ENCODE peak calls at places on chromosomes 12 and 14, in six cellular contexts. One of them, this sample, is unnamed.

GRCh38 chr12:113241191-113242017 is 20.1 kb downstream of the TPCN1 start:
- DNase-seq in progenitor cell of endocrine pancreas: no peak
- DNase-seq in choroid plexus epithelial cell: peak; percentile 85
- DNase-seq in fibroblast of lung: peak; percentile 78
- DNase-seq in AG09309: peak; percentile 99
- DNase-seq in epithelial cell of proximal tubule: peak; percentile 99
- DNase-seq in this sample: peak; percentile 97

GRCh38 chr12:104220931-104221330 is 5.4 kb downstream of the TXNRD1 start:
- DNase-seq in progenitor cell of endocrine pancreas: no peak
- DNase-seq in choroid plexus epithelial cell: no peak
- DNase-seq in fibroblast of lung: no peak
- DNase-seq in AG09309: no peak
- DNase-seq in epithelial cell of proximal tubule: no peak
- DNase-seq in this sample: no peak

GRCh38 chr12:117148642-117149041 is 41.6 kb downstream of the FBXO21 start:
- DNase-seq in progenitor cell of endocrine pancreas: no peak
- DNase-seq in choroid plexus epithelial cell: no peak
- DNase-seq in fibroblast of lung: no peak
- DNase-seq in AG09309: no peak
- DNase-seq in epithelial cell of proximal tubule: no peak
- DNase-seq in this sample: no peak

GRCh38 chr14:66121859-66122258 is 364.3 kb upstream of the CCDC196 start:
- DNase-seq in progenitor cell of endocrine pancreas: no peak
- DNase-seq in choroid plexus epithelial cell: no peak
- DNase-seq in fibroblast of lung: no peak
- DNase-seq in AG09309: no peak
- DNase-seq in epithelial cell of proximal tubule: no peak
- DNase-seq in this sample: no peak

GRCh38 chr14:65318636-65319506 is 93.7 kb upstream of the FUT8 start:
- DNase-seq in progenitor cell of endocrine pancreas: no peak
- DNase-seq in choroid plexus epithelial cell: no peak
- DNase-seq in fibroblast of lung: no peak
- DNase-seq in AG09309: no peak
- DNase-seq in epithelial cell of proximal tubule: no peak
- DNase-seq in this sample: no peak

GRCh38 chr14:104843442-104844305 is 21.4 kb upstream of the CEP170B start:
- DNase-seq in progenitor cell of endocrine pancreas: no peak
- DNase-seq in choroid plexus epithelial cell: peak; percentile 34
- DNase-seq in fibroblast of lung: no peak
- DNase-seq in AG09309: no peak
- DNase-seq in epithelial cell of proximal tubule: no peak
- DNase-seq in this sample: no peak

GRCh38 chr14:41986726-41987125 is 380.1 kb downstream of the LRFN5 start:
- DNase-seq in progenitor cell of endocrine pancreas: no peak
- DNase-seq in choroid plexus epithelial cell: peak; percentile 10
- DNase-seq in fibroblast of lung: peak; percentile 20
- DNase-seq in AG09309: no peak
- DNase-seq in epithelial cell of proximal tubule: no peak
- DNase-seq in this sample: no peak

GRCh38 chr12:95848575-95849388 is 10.0 kb upstream of the SNRPF start:
- DNase-seq in progenitor cell of endocrine pancreas: no peak
- DNase-seq in choroid plexus epithelial cell: peak; percentile 63
- DNase-seq in fibroblast of lung: peak; percentile 51
- DNase-seq in AG09309: no peak
- DNase-seq in epithelial cell of proximal tubule: no peak
- DNase-seq in this sample: no peak

GRCh38 chr14:103623883-103624482 is 5.0 kb upstream of the KLC1 start:
- DNase-seq in progenitor cell of endocrine pancreas: no peak
- DNase-seq in choroid plexus epithelial cell: no peak
- DNase-seq in fibroblast of lung: no peak
- DNase-seq in AG09309: no peak
- DNase-seq in epithelial cell of proximal tubule: no peak
- DNase-seq in this sample: no peak

GRCh38 chr12:132170094-132170636 is 25.9 kb downstream of the NOC4L start:
- DNase-seq in progenitor cell of endocrine pancreas: no peak
- DNase-seq in choroid plexus epithelial cell: peak; percentile 17
- DNase-seq in fibroblast of lung: peak; percentile 79
- DNase-seq in AG09309: peak; percentile 62
- DNase-seq in epithelial cell of proximal tubule: no peak
- DNase-seq in this sample: peak; percentile 47

GRCh38 chr12:49476091-49476490 is 62.7 kb upstream of the KCNH3 start:
- DNase-seq in progenitor cell of endocrine pancreas: no peak
- DNase-seq in choroid plexus epithelial cell: no peak
- DNase-seq in fibroblast of lung: no peak
- DNase-seq in AG09309: no peak
- DNase-seq in epithelial cell of proximal tubule: no peak
- DNase-seq in this sample: no peak
- TF ChIP-seq CTCF in progenitor cell of endocrine pancreas: no peak
- TF ChIP-seq CTCF in choroid plexus epithelial cell: no peak
- TF ChIP-seq CTCF in fibroblast of lung: no peak
- TF ChIP-seq CTCF in AG09309: no peak
- TF ChIP-seq CTCF in epithelial cell of proximal tubule: no peak
- TF ChIP-seq CTCF in this sample: no peak

GRCh38 chr12:124557518-124558223 is 9.7 kb downstream of the NCOR2 start:
- DNase-seq in progenitor cell of endocrine pancreas: no peak
- DNase-seq in choroid plexus epithelial cell: no peak
- DNase-seq in fibroblast of lung: no peak
- DNase-seq in AG09309: no peak
- DNase-seq in epithelial cell of proximal tubule: no peak
- DNase-seq in this sample: no peak
- TF ChIP-seq CTCF in progenitor cell of endocrine pancreas: no peak
- TF ChIP-seq CTCF in choroid plexus epithelial cell: no peak
- TF ChIP-seq CTCF in fibroblast of lung: no peak
- TF ChIP-seq CTCF in AG09309: no peak
- TF ChIP-seq CTCF in epithelial cell of proximal tubule: no peak
- TF ChIP-seq CTCF in this sample: no peak

DNA sequence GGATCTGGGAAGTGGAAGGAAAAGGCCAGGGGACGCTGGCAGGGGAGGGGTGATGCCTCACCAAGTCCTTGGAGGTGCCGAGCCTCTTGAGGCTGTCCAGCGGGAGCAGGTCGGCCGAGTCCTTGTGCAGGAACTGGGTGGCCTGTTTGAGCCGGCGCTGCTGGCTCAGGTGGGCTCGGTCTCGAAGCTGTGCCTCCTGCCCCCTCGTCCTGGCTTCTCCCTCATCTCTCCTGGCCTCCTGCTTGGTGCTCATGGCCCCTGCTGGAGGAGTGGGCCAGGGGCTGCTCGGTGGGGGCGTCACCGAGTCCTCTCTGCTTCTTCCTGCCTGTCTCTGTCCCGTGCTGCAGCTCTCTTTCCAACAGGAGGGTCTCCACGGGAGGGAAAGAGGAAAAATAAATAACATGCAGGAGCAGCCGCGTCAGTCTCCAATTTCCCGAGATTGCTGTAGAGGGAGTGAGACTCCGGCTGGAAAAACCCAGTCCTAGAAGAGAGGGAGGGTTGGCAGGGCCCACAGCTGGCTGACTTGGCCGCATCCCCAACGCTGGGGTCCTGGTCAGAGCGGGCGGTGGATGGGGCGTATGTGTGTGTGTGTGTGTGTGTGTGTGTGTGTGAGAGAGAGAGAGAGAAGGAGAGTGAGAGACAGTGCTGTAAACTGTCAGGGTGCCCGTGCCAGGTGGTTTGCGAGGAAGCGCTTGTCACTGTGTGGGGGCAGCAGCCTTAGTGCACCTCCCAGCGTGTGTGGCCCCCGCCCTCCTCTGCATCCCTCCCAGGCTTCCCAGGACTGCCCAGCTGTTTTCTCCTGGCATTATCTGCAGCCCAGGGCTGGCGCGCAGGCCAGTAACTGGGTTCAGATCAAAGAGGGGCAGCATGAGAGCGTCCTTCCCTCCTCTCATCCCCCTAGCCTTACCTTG is at the start of gene NRIP2:
- DNase-seq in progenitor cell of endocrine pancreas: no peak
- DNase-seq in choroid plexus epithelial cell: peak; percentile 74
- DNase-seq in fibroblast of lung: peak; percentile 86
- DNase-seq in AG09309: no peak
- DNase-seq in epithelial cell of proximal tubule: no peak
- DNase-seq in this sample: no peak
- TF ChIP-seq CTCF in progenitor cell of endocrine pancreas: no peak
- TF ChIP-seq CTCF in choroid plexus epithelial cell: peak; percentile 43
- TF ChIP-seq CTCF in fibroblast of lung: no peak
- TF ChIP-seq CTCF in AG09309: peak; percentile 26
- TF ChIP-seq CTCF in epithelial cell of proximal tubule: no peak
- TF ChIP-seq CTCF in this sample: no peak

DNA sequence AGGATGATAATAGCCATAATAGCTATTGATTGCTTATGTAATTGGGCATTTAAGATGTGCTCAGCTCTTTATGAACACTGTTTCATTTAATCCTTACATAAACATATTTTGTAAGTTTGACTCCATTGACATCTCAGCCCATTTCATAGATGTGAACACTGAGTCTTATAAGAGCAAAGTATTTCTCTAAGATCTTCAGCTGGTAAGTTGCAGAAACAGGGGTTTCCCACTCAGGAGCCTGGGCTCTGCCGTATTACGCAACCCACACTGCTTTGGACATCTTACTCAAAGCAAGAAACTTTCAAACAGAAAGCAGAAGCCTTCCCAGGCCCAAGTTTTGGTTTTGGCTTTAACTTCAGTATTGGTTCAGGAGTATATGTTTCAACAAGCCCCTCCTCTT is 705.1 kb downstream of the MED13L start:
- DNase-seq in progenitor cell of endocrine pancreas: no peak
- DNase-seq in choroid plexus epithelial cell: peak; percentile 51
- DNase-seq in fibroblast of lung: peak; percentile 25
- DNase-seq in AG09309: peak; percentile 1
- DNase-seq in epithelial cell of proximal tubule: no peak
- DNase-seq in this sample: no peak
- TF ChIP-seq CTCF in progenitor cell of endocrine pancreas: no peak
- TF ChIP-seq CTCF in choroid plexus epithelial cell: no peak
- TF ChIP-seq CTCF in fibroblast of lung: no peak
- TF ChIP-seq CTCF in AG09309: no peak
- TF ChIP-seq CTCF in epithelial cell of proximal tubule: no peak
- TF ChIP-seq CTCF in this sample: no peak

GRCh38 chr14:32244404-32244803 is 41.3 kb upstream of the RNU6-8 start:
- DNase-seq in progenitor cell of endocrine pancreas: no peak
- DNase-seq in choroid plexus epithelial cell: peak; percentile 41
- DNase-seq in fibroblast of lung: peak; percentile 12
- DNase-seq in AG09309: no peak
- DNase-seq in epithelial cell of proximal tubule: no peak
- DNase-seq in this sample: no peak
- TF ChIP-seq CTCF in progenitor cell of endocrine pancreas: no peak
- TF ChIP-seq CTCF in choroid plexus epithelial cell: peak; percentile 44
- TF ChIP-seq CTCF in fibroblast of lung: peak; percentile 19
- TF ChIP-seq CTCF in AG09309: peak; percentile 45
- TF ChIP-seq CTCF in epithelial cell of proximal tubule: peak; percentile 40
- TF ChIP-seq CTCF in this sample: peak; percentile 37

DNA sequence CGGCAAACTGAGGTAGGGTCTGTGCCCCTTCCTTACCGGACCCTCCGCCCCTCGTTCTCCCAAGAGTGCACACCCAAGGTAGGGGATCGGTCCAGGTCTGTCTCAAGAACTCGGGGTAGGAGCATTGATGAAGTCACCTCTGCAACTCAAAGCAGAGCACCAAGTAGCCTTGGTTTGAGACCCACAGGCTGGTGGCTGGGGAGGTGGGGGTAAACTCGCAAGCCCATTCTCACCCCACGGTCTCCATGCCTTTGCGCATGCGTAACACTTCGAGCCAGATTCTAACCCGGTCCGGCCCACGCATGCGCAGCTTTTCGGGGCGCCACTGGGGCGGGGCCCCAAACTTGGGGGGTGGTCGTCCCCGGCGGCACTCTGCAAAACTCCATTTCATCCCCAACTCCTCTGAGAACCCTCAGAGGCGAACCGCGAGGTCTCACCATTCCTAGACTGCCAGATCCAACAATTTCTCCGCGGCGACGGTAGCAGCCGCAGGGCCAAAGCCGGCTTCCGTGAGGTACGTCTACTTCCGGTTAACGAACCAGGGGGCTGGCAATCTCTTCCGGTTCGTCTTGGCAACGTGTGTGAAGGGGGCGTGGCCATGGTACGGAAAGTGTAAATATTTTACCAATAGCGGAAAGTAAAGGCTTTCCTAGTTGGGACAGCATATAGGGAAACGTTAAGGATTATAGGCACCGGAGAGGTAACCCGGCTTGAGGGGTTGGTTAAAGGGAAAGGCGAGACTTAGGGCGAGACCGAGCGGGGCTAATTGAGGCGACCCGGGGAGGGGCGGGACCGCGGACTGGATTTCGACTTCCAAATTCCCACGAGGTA is at the start of gene MCRS1:
- DNase-seq in progenitor cell of endocrine pancreas: peak; percentile 69
- DNase-seq in choroid plexus epithelial cell: peak; percentile 95
- DNase-seq in fibroblast of lung: peak; percentile 93
- DNase-seq in AG09309: peak; percentile 67
- DNase-seq in epithelial cell of proximal tubule: peak; percentile 62
- DNase-seq in this sample: peak; percentile 50
- TF ChIP-seq CTCF in progenitor cell of endocrine pancreas: no peak
- TF ChIP-seq CTCF in choroid plexus epithelial cell: no peak
- TF ChIP-seq CTCF in fibroblast of lung: no peak
- TF ChIP-seq CTCF in AG09309: no peak
- TF ChIP-seq CTCF in epithelial cell of proximal tubule: no peak
- TF ChIP-seq CTCF in this sample: no peak

GRCh38 chr14:101083564-101084435 is 180.3 kb upstream of the RTL1 start:
- DNase-seq in progenitor cell of endocrine pancreas: no peak
- DNase-seq in choroid plexus epithelial cell: no peak
- DNase-seq in fibroblast of lung: no peak
- DNase-seq in AG09309: no peak
- DNase-seq in epithelial cell of proximal tubule: no peak
- DNase-seq in this sample: no peak
- TF ChIP-seq CTCF in progenitor cell of endocrine pancreas: peak; percentile 33
- TF ChIP-seq CTCF in choroid plexus epithelial cell: peak; percentile 35
- TF ChIP-seq CTCF in fibroblast of lung: no peak
- TF ChIP-seq CTCF in AG09309: peak; percentile 30
- TF ChIP-seq CTCF in epithelial cell of proximal tubule: peak; percentile 33
- TF ChIP-seq CTCF in this sample: peak; percentile 30

This sample was measured in AG04449.